ENCODE peak calls at places on chromosomes 5 and 9, in nine cellular contexts. One of them, this sample, is unnamed.

GRCh38 chr9:127316586-127317383 is 52.2 kb downstream of the GARNL3 start:
- DNase-seq in HFFc6: peak
- DNase-seq in cardiac muscle cell: no peak
- DNase-seq in CD4-positive, alpha-beta T cell: no peak
- DNase-seq in stimulated activated CD4-positive, alpha-beta T cell treated with anti-CD3 and anti-CD28 coated beads, Interleukin-15, amount 100 ng/mL, for 1 hour: no peak
- DNase-seq in activated naive CD4-positive, alpha-beta T cell treated with anti-CD3 and anti-CD28 coated beads for 36 hours: peak
- DNase-seq in T-cell: no peak
- DNase-seq in Peyer's patch: no peak
- DNase-seq in activated CD4-positive, alpha-beta T cell treated with anti-CD3 and anti-CD28 coated beads for 48 hours: peak
- DNase-seq in this sample: peak

GRCh38 chr9:137453643-137454081 is 5.5 kb downstream of the NSMF start:
- DNase-seq in HFFc6: peak
- DNase-seq in cardiac muscle cell: peak
- DNase-seq in CD4-positive, alpha-beta T cell: peak
- DNase-seq in stimulated activated CD4-positive, alpha-beta T cell treated with anti-CD3 and anti-CD28 coated beads, Interleukin-15, amount 100 ng/mL, for 1 hour: peak
- DNase-seq in activated naive CD4-positive, alpha-beta T cell treated with anti-CD3 and anti-CD28 coated beads for 36 hours: peak
- DNase-seq in T-cell: peak
- DNase-seq in Peyer's patch: peak
- DNase-seq in activated CD4-positive, alpha-beta T cell treated with anti-CD3 and anti-CD28 coated beads for 48 hours: peak
- DNase-seq in this sample: peak

GRCh38 chr5:10451137-10451824 is 9.6 kb downstream of the ROPN1L start:
- DNase-seq in HFFc6: no peak
- DNase-seq in cardiac muscle cell: no peak
- DNase-seq in CD4-positive, alpha-beta T cell: no peak
- DNase-seq in stimulated activated CD4-positive, alpha-beta T cell treated with anti-CD3 and anti-CD28 coated beads, Interleukin-15, amount 100 ng/mL, for 1 hour: no peak
- DNase-seq in activated naive CD4-positive, alpha-beta T cell treated with anti-CD3 and anti-CD28 coated beads for 36 hours: no peak
- DNase-seq in T-cell: no peak
- DNase-seq in Peyer's patch: no peak
- DNase-seq in activated CD4-positive, alpha-beta T cell treated with anti-CD3 and anti-CD28 coated beads for 48 hours: no peak
- DNase-seq in this sample: no peak

GRCh38 chr9:3516667-3517330 is 9.0 kb downstream of the RFX3 start:
- DNase-seq in HFFc6: no peak
- DNase-seq in cardiac muscle cell: no peak
- DNase-seq in CD4-positive, alpha-beta T cell: no peak
- DNase-seq in stimulated activated CD4-positive, alpha-beta T cell treated with anti-CD3 and anti-CD28 coated beads, Interleukin-15, amount 100 ng/mL, for 1 hour: no peak
- DNase-seq in activated naive CD4-positive, alpha-beta T cell treated with anti-CD3 and anti-CD28 coated beads for 36 hours: no peak
- DNase-seq in T-cell: no peak
- DNase-seq in Peyer's patch: no peak
- DNase-seq in activated CD4-positive, alpha-beta T cell treated with anti-CD3 and anti-CD28 coated beads for 48 hours: no peak
- DNase-seq in this sample: no peak

GRCh38 chr5:51381801-51382507 is 1.3 kb upstream of the ISL1 start:
- DNase-seq in HFFc6: no peak
- DNase-seq in cardiac muscle cell: no peak
- DNase-seq in CD4-positive, alpha-beta T cell: no peak
- DNase-seq in stimulated activated CD4-positive, alpha-beta T cell treated with anti-CD3 and anti-CD28 coated beads, Interleukin-15, amount 100 ng/mL, for 1 hour: no peak
- DNase-seq in activated naive CD4-positive, alpha-beta T cell treated with anti-CD3 and anti-CD28 coated beads for 36 hours: no peak
- DNase-seq in T-cell: no peak
- DNase-seq in Peyer's patch: no peak
- DNase-seq in activated CD4-positive, alpha-beta T cell treated with anti-CD3 and anti-CD28 coated beads for 48 hours: no peak
- DNase-seq in this sample: no peak

GRCh38 chr5:159724283-159724682 is 192.0 kb upstream of the ADRA1B start:
- DNase-seq in HFFc6: no peak
- DNase-seq in cardiac muscle cell: no peak
- DNase-seq in CD4-positive, alpha-beta T cell: no peak
- DNase-seq in stimulated activated CD4-positive, alpha-beta T cell treated with anti-CD3 and anti-CD28 coated beads, Interleukin-15, amount 100 ng/mL, for 1 hour: no peak
- DNase-seq in activated naive CD4-positive, alpha-beta T cell treated with anti-CD3 and anti-CD28 coated beads for 36 hours: no peak
- DNase-seq in T-cell: no peak
- DNase-seq in Peyer's patch: no peak
- DNase-seq in activated CD4-positive, alpha-beta T cell treated with anti-CD3 and anti-CD28 coated beads for 48 hours: no peak
- DNase-seq in this sample: no peak

GRCh38 chr9:106892632-106893031 is 29.7 kb downstream of the ZNF462 start:
- DNase-seq in HFFc6: peak
- DNase-seq in cardiac muscle cell: peak
- DNase-seq in CD4-positive, alpha-beta T cell: no peak
- DNase-seq in stimulated activated CD4-positive, alpha-beta T cell treated with anti-CD3 and anti-CD28 coated beads, Interleukin-15, amount 100 ng/mL, for 1 hour: no peak
- DNase-seq in activated naive CD4-positive, alpha-beta T cell treated with anti-CD3 and anti-CD28 coated beads for 36 hours: no peak
- DNase-seq in T-cell: no peak
- DNase-seq in Peyer's patch: no peak
- DNase-seq in activated CD4-positive, alpha-beta T cell treated with anti-CD3 and anti-CD28 coated beads for 48 hours: no peak
- DNase-seq in this sample: peak

GRCh38 chr5:151285683-151286082 is 17.9 kb downstream of the SLC36A3 start:
- DNase-seq in HFFc6: no peak
- DNase-seq in cardiac muscle cell: no peak
- DNase-seq in CD4-positive, alpha-beta T cell: no peak
- DNase-seq in stimulated activated CD4-positive, alpha-beta T cell treated with anti-CD3 and anti-CD28 coated beads, Interleukin-15, amount 100 ng/mL, for 1 hour: no peak
- DNase-seq in activated naive CD4-positive, alpha-beta T cell treated with anti-CD3 and anti-CD28 coated beads for 36 hours: no peak
- DNase-seq in T-cell: no peak
- DNase-seq in Peyer's patch: no peak
- DNase-seq in activated CD4-positive, alpha-beta T cell treated with anti-CD3 and anti-CD28 coated beads for 48 hours: no peak
- DNase-seq in this sample: no peak

GRCh38 chr5:14399054-14399657 is 182.4 kb upstream of the OTULINL start:
- DNase-seq in HFFc6: peak
- DNase-seq in cardiac muscle cell: peak
- DNase-seq in CD4-positive, alpha-beta T cell: no peak
- DNase-seq in stimulated activated CD4-positive, alpha-beta T cell treated with anti-CD3 and anti-CD28 coated beads, Interleukin-15, amount 100 ng/mL, for 1 hour: no peak
- DNase-seq in activated naive CD4-positive, alpha-beta T cell treated with anti-CD3 and anti-CD28 coated beads for 36 hours: no peak
- DNase-seq in T-cell: no peak
- DNase-seq in Peyer's patch: no peak
- DNase-seq in activated CD4-positive, alpha-beta T cell treated with anti-CD3 and anti-CD28 coated beads for 48 hours: no peak
- DNase-seq in this sample: peak

GRCh38 chr9:132948482-132949050 is 4.2 kb upstream of the TSC1 start:
- DNase-seq in HFFc6: no peak
- DNase-seq in cardiac muscle cell: no peak
- DNase-seq in CD4-positive, alpha-beta T cell: no peak
- DNase-seq in stimulated activated CD4-positive, alpha-beta T cell treated with anti-CD3 and anti-CD28 coated beads, Interleukin-15, amount 100 ng/mL, for 1 hour: no peak
- DNase-seq in activated naive CD4-positive, alpha-beta T cell treated with anti-CD3 and anti-CD28 coated beads for 36 hours: no peak
- DNase-seq in T-cell: no peak
- DNase-seq in Peyer's patch: no peak
- DNase-seq in activated CD4-positive, alpha-beta T cell treated with anti-CD3 and anti-CD28 coated beads for 48 hours: no peak
- DNase-seq in this sample: no peak

GRCh38 chr9:111657051-111657450 is 4.4 kb upstream of the GNG10 start:
- DNase-seq in HFFc6: no peak
- DNase-seq in cardiac muscle cell: no peak
- DNase-seq in CD4-positive, alpha-beta T cell: no peak
- DNase-seq in stimulated activated CD4-positive, alpha-beta T cell treated with anti-CD3 and anti-CD28 coated beads, Interleukin-15, amount 100 ng/mL, for 1 hour: no peak
- DNase-seq in activated naive CD4-positive, alpha-beta T cell treated with anti-CD3 and anti-CD28 coated beads for 36 hours: no peak
- DNase-seq in T-cell: no peak
- DNase-seq in Peyer's patch: no peak
- DNase-seq in activated CD4-positive, alpha-beta T cell treated with anti-CD3 and anti-CD28 coated beads for 48 hours: no peak
- DNase-seq in this sample: no peak

GRCh38 chr5:96483878-96484277 is 50.8 kb upstream of the PCSK1 start:
- DNase-seq in HFFc6: peak
- DNase-seq in cardiac muscle cell: peak
- DNase-seq in CD4-positive, alpha-beta T cell: no peak
- DNase-seq in stimulated activated CD4-positive, alpha-beta T cell treated with anti-CD3 and anti-CD28 coated beads, Interleukin-15, amount 100 ng/mL, for 1 hour: no peak
- DNase-seq in activated naive CD4-positive, alpha-beta T cell treated with anti-CD3 and anti-CD28 coated beads for 36 hours: peak
- DNase-seq in T-cell: no peak
- DNase-seq in Peyer's patch: no peak
- DNase-seq in activated CD4-positive, alpha-beta T cell treated with anti-CD3 and anti-CD28 coated beads for 48 hours: no peak
- DNase-seq in this sample: peak

GRCh38 chr9:134374301-134375010 is 48.2 kb downstream of the RXRA start:
- DNase-seq in HFFc6: no peak
- DNase-seq in cardiac muscle cell: no peak
- DNase-seq in CD4-positive, alpha-beta T cell: no peak
- DNase-seq in stimulated activated CD4-positive, alpha-beta T cell treated with anti-CD3 and anti-CD28 coated beads, Interleukin-15, amount 100 ng/mL, for 1 hour: no peak
- DNase-seq in activated naive CD4-positive, alpha-beta T cell treated with anti-CD3 and anti-CD28 coated beads for 36 hours: no peak
- DNase-seq in T-cell: no peak
- DNase-seq in Peyer's patch: no peak
- DNase-seq in activated CD4-positive, alpha-beta T cell treated with anti-CD3 and anti-CD28 coated beads for 48 hours: no peak
- DNase-seq in this sample: no peak

GRCh38 chr5:138391859-138392386 is 39.4 kb downstream of the KDM3B start:
- DNase-seq in HFFc6: no peak
- DNase-seq in cardiac muscle cell: no peak
- DNase-seq in CD4-positive, alpha-beta T cell: no peak
- DNase-seq in stimulated activated CD4-positive, alpha-beta T cell treated with anti-CD3 and anti-CD28 coated beads, Interleukin-15, amount 100 ng/mL, for 1 hour: no peak
- DNase-seq in activated naive CD4-positive, alpha-beta T cell treated with anti-CD3 and anti-CD28 coated beads for 36 hours: no peak
- DNase-seq in T-cell: no peak
- DNase-seq in Peyer's patch: no peak
- DNase-seq in activated CD4-positive, alpha-beta T cell treated with anti-CD3 and anti-CD28 coated beads for 48 hours: no peak
- DNase-seq in this sample: no peak

GRCh38 chr5:42392917-42393316 is 30.3 kb upstream of the GHR start:
- DNase-seq in HFFc6: no peak
- DNase-seq in cardiac muscle cell: no peak
- DNase-seq in CD4-positive, alpha-beta T cell: no peak
- DNase-seq in stimulated activated CD4-positive, alpha-beta T cell treated with anti-CD3 and anti-CD28 coated beads, Interleukin-15, amount 100 ng/mL, for 1 hour: no peak
- DNase-seq in activated naive CD4-positive, alpha-beta T cell treated with anti-CD3 and anti-CD28 coated beads for 36 hours: no peak
- DNase-seq in T-cell: no peak
- DNase-seq in Peyer's patch: no peak
- DNase-seq in activated CD4-positive, alpha-beta T cell treated with anti-CD3 and anti-CD28 coated beads for 48 hours: no peak
- DNase-seq in this sample: no peak

GRCh38 chr5:113435571-113435970 is 782 bp upstream of the TSSK1B start:
- DNase-seq in HFFc6: no peak
- DNase-seq in cardiac muscle cell: no peak
- DNase-seq in CD4-positive, alpha-beta T cell: no peak
- DNase-seq in stimulated activated CD4-positive, alpha-beta T cell treated with anti-CD3 and anti-CD28 coated beads, Interleukin-15, amount 100 ng/mL, for 1 hour: no peak
- DNase-seq in activated naive CD4-positive, alpha-beta T cell treated with anti-CD3 and anti-CD28 coated beads for 36 hours: no peak
- DNase-seq in T-cell: no peak
- DNase-seq in Peyer's patch: no peak
- DNase-seq in activated CD4-positive, alpha-beta T cell treated with anti-CD3 and anti-CD28 coated beads for 48 hours: no peak
- DNase-seq in this sample: no peak

GRCh38 chr9:90059436-90059835 is 454.6 kb downstream of the GADD45G start:
- DNase-seq in HFFc6: no peak
- DNase-seq in cardiac muscle cell: no peak
- DNase-seq in CD4-positive, alpha-beta T cell: no peak
- DNase-seq in stimulated activated CD4-positive, alpha-beta T cell treated with anti-CD3 and anti-CD28 coated beads, Interleukin-15, amount 100 ng/mL, for 1 hour: no peak
- DNase-seq in activated naive CD4-positive, alpha-beta T cell treated with anti-CD3 and anti-CD28 coated beads for 36 hours: no peak
- DNase-seq in T-cell: no peak
- DNase-seq in Peyer's patch: no peak
- DNase-seq in activated CD4-positive, alpha-beta T cell treated with anti-CD3 and anti-CD28 coated beads for 48 hours: no peak
- DNase-seq in this sample: no peak

GRCh38 chr9:3936520-3937235 is 363.2 kb downstream of the GLIS3 start:
- DNase-seq in HFFc6: no peak
- DNase-seq in cardiac muscle cell: peak
- DNase-seq in CD4-positive, alpha-beta T cell: no peak
- DNase-seq in stimulated activated CD4-positive, alpha-beta T cell treated with anti-CD3 and anti-CD28 coated beads, Interleukin-15, amount 100 ng/mL, for 1 hour: no peak
- DNase-seq in activated naive CD4-positive, alpha-beta T cell treated with anti-CD3 and anti-CD28 coated beads for 36 hours: no peak
- DNase-seq in T-cell: no peak
- DNase-seq in Peyer's patch: no peak
- DNase-seq in activated CD4-positive, alpha-beta T cell treated with anti-CD3 and anti-CD28 coated beads for 48 hours: no peak
- DNase-seq in this sample: no peak

GRCh38 chr9:22379272-22379671 is 67.4 kb upstream of the DMRTA1 start:
- DNase-seq in HFFc6: no peak
- DNase-seq in cardiac muscle cell: no peak
- DNase-seq in CD4-positive, alpha-beta T cell: no peak
- DNase-seq in stimulated activated CD4-positive, alpha-beta T cell treated with anti-CD3 and anti-CD28 coated beads, Interleukin-15, amount 100 ng/mL, for 1 hour: no peak
- DNase-seq in activated naive CD4-positive, alpha-beta T cell treated with anti-CD3 and anti-CD28 coated beads for 36 hours: no peak
- DNase-seq in T-cell: no peak
- DNase-seq in Peyer's patch: no peak
- DNase-seq in activated CD4-positive, alpha-beta T cell treated with anti-CD3 and anti-CD28 coated beads for 48 hours: no peak
- DNase-seq in this sample: no peak

GRCh38 chr5:61805101-61805500 is 473.0 kb downstream of the ZSWIM6 start:
- DNase-seq in HFFc6: peak
- DNase-seq in cardiac muscle cell: peak
- DNase-seq in CD4-positive, alpha-beta T cell: no peak
- DNase-seq in stimulated activated CD4-positive, alpha-beta T cell treated with anti-CD3 and anti-CD28 coated beads, Interleukin-15, amount 100 ng/mL, for 1 hour: no peak
- DNase-seq in activated naive CD4-positive, alpha-beta T cell treated with anti-CD3 and anti-CD28 coated beads for 36 hours: no peak
- DNase-seq in T-cell: no peak
- DNase-seq in Peyer's patch: no peak
- DNase-seq in activated CD4-positive, alpha-beta T cell treated with anti-CD3 and anti-CD28 coated beads for 48 hours: no peak
- DNase-seq in this sample: peak

GRCh38 chr5:79771387-79771786 is 81.8 kb downstream of the CMYA5 start:
- DNase-seq in HFFc6: peak
- DNase-seq in cardiac muscle cell: no peak
- DNase-seq in CD4-positive, alpha-beta T cell: no peak
- DNase-seq in stimulated activated CD4-positive, alpha-beta T cell treated with anti-CD3 and anti-CD28 coated beads, Interleukin-15, amount 100 ng/mL, for 1 hour: no peak
- DNase-seq in activated naive CD4-positive, alpha-beta T cell treated with anti-CD3 and anti-CD28 coated beads for 36 hours: no peak
- DNase-seq in T-cell: no peak
- DNase-seq in Peyer's patch: no peak
- DNase-seq in activated CD4-positive, alpha-beta T cell treated with anti-CD3 and anti-CD28 coated beads for 48 hours: no peak
- DNase-seq in this sample: peak

GRCh38 chr5:74649421-74649973 is 9.0 kb upstream of the ENC1 start:
- DNase-seq in HFFc6: no peak
- DNase-seq in cardiac muscle cell: no peak
- DNase-seq in CD4-positive, alpha-beta T cell: no peak
- DNase-seq in stimulated activated CD4-positive, alpha-beta T cell treated with anti-CD3 and anti-CD28 coated beads, Interleukin-15, amount 100 ng/mL, for 1 hour: no peak
- DNase-seq in activated naive CD4-positive, alpha-beta T cell treated with anti-CD3 and anti-CD28 coated beads for 36 hours: no peak
- DNase-seq in T-cell: no peak
- DNase-seq in Peyer's patch: no peak
- DNase-seq in activated CD4-positive, alpha-beta T cell treated with anti-CD3 and anti-CD28 coated beads for 48 hours: no peak
- DNase-seq in this sample: no peak

GRCh38 chr5:169657127-169657526 is 20.1 kb downstream of the DOCK2 start:
- DNase-seq in HFFc6: no peak
- DNase-seq in cardiac muscle cell: no peak
- DNase-seq in CD4-positive, alpha-beta T cell: no peak
- DNase-seq in stimulated activated CD4-positive, alpha-beta T cell treated with anti-CD3 and anti-CD28 coated beads, Interleukin-15, amount 100 ng/mL, for 1 hour: no peak
- DNase-seq in activated naive CD4-positive, alpha-beta T cell treated with anti-CD3 and anti-CD28 coated beads for 36 hours: no peak
- DNase-seq in T-cell: no peak
- DNase-seq in Peyer's patch: no peak
- DNase-seq in activated CD4-positive, alpha-beta T cell treated with anti-CD3 and anti-CD28 coated beads for 48 hours: no peak
- DNase-seq in this sample: no peak

GRCh38 chr5:169798438-169798837 is 161.4 kb downstream of the DOCK2 start:
- DNase-seq in HFFc6: no peak
- DNase-seq in cardiac muscle cell: no peak
- DNase-seq in CD4-positive, alpha-beta T cell: no peak
- DNase-seq in stimulated activated CD4-positive, alpha-beta T cell treated with anti-CD3 and anti-CD28 coated beads, Interleukin-15, amount 100 ng/mL, for 1 hour: no peak
- DNase-seq in activated naive CD4-positive, alpha-beta T cell treated with anti-CD3 and anti-CD28 coated beads for 36 hours: no peak
- DNase-seq in T-cell: no peak
- DNase-seq in Peyer's patch: no peak
- DNase-seq in activated CD4-positive, alpha-beta T cell treated with anti-CD3 and anti-CD28 coated beads for 48 hours: no peak
- DNase-seq in this sample: no peak

GRCh38 chr5:81754621-81755020 is 3.7 kb upstream of the SSBP2 start:
- DNase-seq in HFFc6: no peak
- DNase-seq in cardiac muscle cell: no peak
- DNase-seq in CD4-positive, alpha-beta T cell: no peak
- DNase-seq in stimulated activated CD4-positive, alpha-beta T cell treated with anti-CD3 and anti-CD28 coated beads, Interleukin-15, amount 100 ng/mL, for 1 hour: no peak
- DNase-seq in activated naive CD4-positive, alpha-beta T cell treated with anti-CD3 and anti-CD28 coated beads for 36 hours: no peak
- DNase-seq in T-cell: no peak
- DNase-seq in Peyer's patch: no peak
- DNase-seq in activated CD4-positive, alpha-beta T cell treated with anti-CD3 and anti-CD28 coated beads for 48 hours: no peak
- DNase-seq in this sample: no peak

GRCh38 chr5:149128023-149128875 is 13.0 kb upstream of the ABLIM3 start:
- DNase-seq in HFFc6: no peak
- DNase-seq in cardiac muscle cell: peak
- DNase-seq in CD4-positive, alpha-beta T cell: no peak
- DNase-seq in stimulated activated CD4-positive, alpha-beta T cell treated with anti-CD3 and anti-CD28 coated beads, Interleukin-15, amount 100 ng/mL, for 1 hour: no peak
- DNase-seq in activated naive CD4-positive, alpha-beta T cell treated with anti-CD3 and anti-CD28 coated beads for 36 hours: peak
- DNase-seq in T-cell: no peak
- DNase-seq in Peyer's patch: no peak
- DNase-seq in activated CD4-positive, alpha-beta T cell treated with anti-CD3 and anti-CD28 coated beads for 48 hours: peak
- DNase-seq in this sample: peak

GRCh38 chr9:71944754-71945409 is 33.4 kb downstream of the C9orf85 start:
- DNase-seq in HFFc6: no peak
- DNase-seq in cardiac muscle cell: no peak
- DNase-seq in CD4-positive, alpha-beta T cell: no peak
- DNase-seq in stimulated activated CD4-positive, alpha-beta T cell treated with anti-CD3 and anti-CD28 coated beads, Interleukin-15, amount 100 ng/mL, for 1 hour: no peak
- DNase-seq in activated naive CD4-positive, alpha-beta T cell treated with anti-CD3 and anti-CD28 coated beads for 36 hours: no peak
- DNase-seq in T-cell: no peak
- DNase-seq in Peyer's patch: no peak
- DNase-seq in activated CD4-positive, alpha-beta T cell treated with anti-CD3 and anti-CD28 coated beads for 48 hours: no peak
- DNase-seq in this sample: no peak

GRCh38 chr5:159133041-159133741 is 33.5 kb upstream of the EBF1 start:
- DNase-seq in HFFc6: peak
- DNase-seq in cardiac muscle cell: peak
- DNase-seq in CD4-positive, alpha-beta T cell: no peak
- DNase-seq in stimulated activated CD4-positive, alpha-beta T cell treated with anti-CD3 and anti-CD28 coated beads, Interleukin-15, amount 100 ng/mL, for 1 hour: no peak
- DNase-seq in activated naive CD4-positive, alpha-beta T cell treated with anti-CD3 and anti-CD28 coated beads for 36 hours: no peak
- DNase-seq in T-cell: no peak
- DNase-seq in Peyer's patch: no peak
- DNase-seq in activated CD4-positive, alpha-beta T cell treated with anti-CD3 and anti-CD28 coated beads for 48 hours: no peak
- DNase-seq in this sample: peak

This sample was measured in AG08395.